ENCODE peak calls at places on chromosomes 7 and 10, in six cellular contexts. O is PC-9, Z is GM23248, Y is mammary epithelial cell, X is GM23338, V is PC-3. A is an unnamed sample.

GRCh38 chr10:48469516-48470020 is 135.3 kb downstream of the ARHGAP22 start:
- DNase-seq in O (no peak), Z (no peak), Y (no peak), X (no peak), V (no peak), A (no peak)

GRCh38 chr10:98150544-98150943 is 16.1 kb downstream of the R3HCC1L start:
- DNase-seq in O (no peak), Z (no peak), Y (no peak), X (no peak), V (no peak), A (no peak)

GRCh38 chr7:109763611-109764010 is 1193.9 kb downstream of the DNAJB9 start:
- DNase-seq in O (no peak), Z (no peak), Y (no peak), X (no peak), V (peak; percentile 20), A (peak; percentile 44)

GRCh38 chr10:26780793-26781601 is 79.8 kb downstream of the ABI1 start:
- DNase-seq in O (peak; percentile 92), Z (peak; percentile 96), Y (peak; percentile 100), X (peak; percentile 73), V (peak; percentile 97), A (peak; percentile 2)

GRCh38 chr10:133420028-133420427 is 4.4 kb downstream of the SPRN start:
- DNase-seq in O (no peak), Z (no peak), Y (no peak), X (no peak), V (no peak), A (no peak)

GRCh38 chr10:91604462-91604935 is 28.4 kb downstream of the PPP1R3C start:
- DNase-seq in O (no peak), Z (peak; percentile 35), Y (no peak), X (peak; percentile 35), V (no peak), A (no peak)

GRCh38 chr7:140200102-140200989 is 23.6 kb upstream of the KDM7A start:
- DNase-seq in O (peak; percentile 38), Z (peak; percentile 91), Y (peak; percentile 71), X (no peak), V (peak; percentile 37), A (no peak)

GRCh38 chr7:100676501-100677306 is 3.2 kb downstream of the GNB2 start:
- DNase-seq in O (no peak), Z (no peak), Y (no peak), X (no peak), V (no peak), A (no peak)

GRCh38 chr7:77979219-77979618 is 180.6 kb downstream of the PHTF2 start:
- DNase-seq in O (no peak), Z (no peak), Y (no peak), X (no peak), V (peak; percentile 22), A (no peak)

GRCh38 chr7:2510909-2511768 is 8.4 kb upstream of the LFNG start:
- DNase-seq in O (no peak), Z (no peak), Y (no peak), X (no peak), V (peak; percentile 46), A (no peak)

GRCh38 chr7:7554021-7554432 is 12.7 kb upstream of the MIOS start:
- DNase-seq in O (no peak), Z (peak; percentile 92), Y (peak; percentile 8), X (no peak), V (peak; percentile 80), A (peak; percentile 76)

GRCh38 chr10:34297551-34298370 is 517.3 kb downstream of the PARD3 start:
- DNase-seq in O (no peak), Z (no peak), Y (no peak), X (peak; percentile 37), V (peak; percentile 71), A (no peak)

GRCh38 chr7:3754488-3755365 is 453.7 kb downstream of the SDK1 start:
- DNase-seq in O (no peak), Z (no peak), Y (no peak), X (peak; percentile 39), V (peak; percentile 25), A (peak; percentile 90)

GRCh38 chr10:102382871-102383270 is 12.6 kb upstream of the NFKB2 start:
- DNase-seq in O (no peak), Z (no peak), Y (no peak), X (no peak), V (no peak), A (no peak)

GRCh38 chr10:7696545-7696944 is 6.6 kb upstream of the ITIH2 start:
- DNase-seq in O (no peak), Z (peak; percentile 8), Y (no peak), X (no peak), V (peak; percentile 35), A (no peak)

GRCh38 chr7:36216063-36216684 is 63.1 kb downstream of the EEPD1 start:
- DNase-seq in O (no peak), Z (peak; percentile 87), Y (no peak), X (no peak), V (peak; percentile 29), A (no peak)

DNA sequence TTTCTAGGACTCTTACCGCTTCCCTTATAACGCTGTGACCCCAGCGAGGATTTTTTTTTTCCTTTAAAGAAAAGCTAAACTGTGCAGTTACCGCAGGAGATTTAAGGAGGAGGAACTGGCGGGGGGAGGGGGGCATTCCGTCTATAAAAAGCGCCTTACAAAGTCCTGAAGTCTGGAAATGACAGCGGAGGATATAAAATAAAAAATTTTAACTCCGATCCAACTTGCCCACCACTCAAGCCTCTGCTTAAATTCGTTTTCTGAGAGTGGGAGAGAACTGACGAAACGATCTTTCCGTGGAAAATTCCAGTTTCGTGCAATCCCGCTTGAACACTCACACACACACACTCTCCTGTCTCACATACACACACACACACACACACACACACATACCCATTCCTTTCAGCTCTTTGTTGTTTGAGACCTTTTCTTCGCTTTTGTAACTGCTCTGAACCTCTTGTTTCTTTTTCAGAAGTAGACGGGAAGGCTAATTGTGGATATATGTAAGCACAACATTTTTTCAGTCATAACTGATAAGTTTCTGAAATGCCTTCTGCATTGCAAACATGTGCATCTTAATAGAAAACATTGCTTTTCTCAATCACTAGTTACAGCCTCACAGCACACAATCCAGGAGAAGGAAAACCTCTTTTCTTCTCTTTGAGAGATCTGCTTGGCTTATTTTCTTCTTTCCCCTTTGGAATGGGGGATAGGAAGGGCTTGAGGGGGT is 748 bp downstream of the HPSE2 start:
- DNase-seq in O (no peak), Z (peak; percentile 24), Y (no peak), X (peak; percentile 26), V (no peak), A (no peak)
- TF ChIP-seq EZH2 in O (no peak), Z (peak; percentile 54), Y (peak; percentile 34), X (no peak), V (no peak), A (no peak)

GRCh38 chr10:46555713-46556514 is 544 bp downstream of the GPRIN2 start:
- DNase-seq in O (peak; percentile 31), Z (no peak), Y (no peak), X (peak; percentile 94), V (no peak), A (no peak)
- TF ChIP-seq EZH2 in O (no peak), Z (peak; percentile 80), Y (peak; percentile 61), X (peak; percentile 55), V (no peak), A (peak; percentile 74)

GRCh38 chr7:155344618-155345433 is 47.1 kb downstream of the INSIG1 start:
- DNase-seq in O (peak; percentile 66), Z (peak; percentile 80), Y (peak; percentile 41), X (peak; percentile 83), V (peak; percentile 72), A (peak; percentile 84)
- TF ChIP-seq EZH2 in O (no peak), Z (no peak), Y (no peak), X (no peak), V (no peak), A (no peak)

GRCh38 chr10:117552156-117552620 is 9.6 kb downstream of the EMX2 start:
- DNase-seq in O (no peak), Z (peak; percentile 65), Y (no peak), X (peak; percentile 67), V (peak; percentile 9), A (no peak)

GRCh38 chr10:117550599-117551321 is 8.2 kb downstream of the EMX2 start:
- DNase-seq in O (no peak), Z (no peak), Y (no peak), X (peak; percentile 18), V (no peak), A (no peak)

GRCh38 chr10:117550042-117550441 is 7.5 kb downstream of the EMX2 start:
- DNase-seq in O (no peak), Z (no peak), Y (no peak), X (no peak), V (no peak), A (no peak)

GRCh38 chr10:117552759-117553158 is 10.2 kb downstream of the EMX2 start:
- DNase-seq in O (no peak), Z (peak; percentile 71), Y (no peak), X (no peak), V (no peak), A (no peak)

DNA sequence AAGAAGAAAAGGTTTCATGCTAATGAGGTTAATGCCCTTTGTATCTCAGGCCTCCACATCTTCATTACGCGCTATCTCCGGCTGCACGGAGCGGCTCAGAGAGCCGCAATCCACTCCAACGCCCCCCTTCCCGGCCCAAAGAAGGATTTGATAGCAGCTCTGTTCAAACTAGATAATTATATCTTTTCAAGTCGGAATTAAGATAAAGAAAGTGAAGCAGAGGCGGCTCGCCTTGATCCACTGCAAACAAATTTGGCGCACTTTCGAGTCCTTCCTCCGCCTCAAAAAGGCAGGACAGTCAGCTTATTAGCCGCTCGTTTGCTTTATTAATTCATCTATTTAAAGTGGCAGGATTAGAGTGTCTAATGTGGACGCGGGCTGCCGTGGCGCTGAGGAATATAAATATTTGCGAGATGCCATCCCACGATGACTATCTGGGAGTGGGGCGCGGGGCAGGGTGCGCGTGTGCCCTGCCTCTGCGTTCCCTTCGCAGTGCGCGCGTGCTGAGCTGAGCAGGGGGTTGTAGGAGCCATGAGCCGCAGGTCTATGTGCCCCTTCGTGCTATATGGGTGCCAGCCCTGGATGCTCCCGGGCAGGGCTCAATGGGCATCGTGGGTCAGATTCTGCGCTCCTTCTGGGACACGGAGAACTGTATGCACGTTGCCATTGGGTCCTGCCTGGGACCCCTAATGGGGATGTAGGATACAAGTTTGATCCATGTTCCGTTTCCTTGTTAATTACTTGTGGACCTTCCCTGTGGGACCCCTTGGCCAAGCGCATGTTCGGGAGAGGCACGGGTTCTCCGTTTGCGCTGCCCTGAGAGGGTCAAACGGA is 9.0 kb downstream of the EMX2 start:
- DNase-seq in O (no peak), Z (no peak), Y (no peak), X (peak; percentile 37), V (no peak), A (no peak)
- TF ChIP-seq EZH2 in O (no peak), Z (no peak), Y (peak; percentile 90), X (peak; percentile 48), V (no peak), A (no peak)

GRCh38 chr10:117544729-117545140 is 2.2 kb downstream of the EMX2 start:
- DNase-seq in O (no peak), Z (peak; percentile 57), Y (no peak), X (peak; percentile 54), V (no peak), A (no peak)
- TF ChIP-seq EZH2 in O (no peak), Z (no peak), Y (peak; percentile 100), X (peak; percentile 99), V (no peak), A (no peak)